ENCODE peak calls at places on chromosomes 1 and 21, in nine cellular contexts. One of them, this sample, is unnamed.

GRCh38 chr1:21334214-21335087 is 44.2 kb upstream of the ECE1 start:
- DNase-seq in fibroblast of lung: peak
- DNase-seq in mesendoderm: peak
- DNase-seq in MM.1S: peak
- DNase-seq in PC-3: peak
- DNase-seq in endodermal cell: peak
- DNase-seq in neuronal stem cell: no peak
- DNase-seq in colonic mucosa: peak
- DNase-seq in SK-N-SH: peak
- DNase-seq in this sample: peak

GRCh38 chr1:198761859-198762616 is 123.2 kb downstream of the PTPRC start:
- DNase-seq in neuronal stem cell: no peak
- DNase-seq in endodermal cell: no peak
- DNase-seq in SK-N-SH: no peak
- DNase-seq in mesendoderm: no peak
- DNase-seq in fibroblast of lung: no peak
- DNase-seq in PC-3: no peak
- DNase-seq in MM.1S: no peak
- DNase-seq in colonic mucosa: no peak
- DNase-seq in this sample: no peak

GRCh38 chr1:230308039-230308438 is 118.1 kb downstream of the PGBD5 start:
- DNase-seq in endodermal cell: no peak
- DNase-seq in fibroblast of lung: peak
- DNase-seq in SK-N-SH: no peak
- DNase-seq in colonic mucosa: peak
- DNase-seq in mesendoderm: no peak
- DNase-seq in PC-3: peak
- DNase-seq in MM.1S: no peak
- DNase-seq in neuronal stem cell: no peak
- DNase-seq in this sample: peak

GRCh38 chr1:8602471-8603219 is 214.8 kb downstream of the RERE start:
- DNase-seq in endodermal cell: no peak
- DNase-seq in fibroblast of lung: no peak
- DNase-seq in neuronal stem cell: no peak
- DNase-seq in MM.1S: peak
- DNase-seq in PC-3: no peak
- DNase-seq in mesendoderm: no peak
- DNase-seq in SK-N-SH: no peak
- DNase-seq in colonic mucosa: no peak
- DNase-seq in this sample: no peak

GRCh38 chr1:214401666-214402065 is 120.7 kb downstream of the SMYD2 start:
- DNase-seq in neuronal stem cell: no peak
- DNase-seq in mesendoderm: no peak
- DNase-seq in colonic mucosa: no peak
- DNase-seq in PC-3: no peak
- DNase-seq in MM.1S: no peak
- DNase-seq in fibroblast of lung: no peak
- DNase-seq in SK-N-SH: no peak
- DNase-seq in endodermal cell: no peak
- DNase-seq in this sample: no peak

GRCh38 chr1:47569681-47570470 is 132.0 kb downstream of the FOXD2 start:
- DNase-seq in neuronal stem cell: no peak
- DNase-seq in MM.1S: no peak
- DNase-seq in mesendoderm: peak
- DNase-seq in endodermal cell: peak
- DNase-seq in PC-3: peak
- DNase-seq in SK-N-SH: no peak
- DNase-seq in fibroblast of lung: peak
- DNase-seq in colonic mucosa: peak
- DNase-seq in this sample: peak

GRCh38 chr1:109873278-109874175 is 37.1 kb upstream of the CSF1 start:
- DNase-seq in PC-3: no peak
- DNase-seq in mesendoderm: peak
- DNase-seq in neuronal stem cell: no peak
- DNase-seq in colonic mucosa: no peak
- DNase-seq in SK-N-SH: no peak
- DNase-seq in endodermal cell: peak
- DNase-seq in MM.1S: no peak
- DNase-seq in fibroblast of lung: no peak
- DNase-seq in this sample: peak

GRCh38 chr1:248710305-248710900 is 7.8 kb upstream of the OR14I1 start:
- DNase-seq in colonic mucosa: no peak
- DNase-seq in neuronal stem cell: no peak
- DNase-seq in SK-N-SH: no peak
- DNase-seq in MM.1S: no peak
- DNase-seq in fibroblast of lung: no peak
- DNase-seq in PC-3: no peak
- DNase-seq in endodermal cell: no peak
- DNase-seq in mesendoderm: no peak
- DNase-seq in this sample: no peak

GRCh38 chr21:41399401-41399800 is 26.6 kb upstream of the MX1 start:
- DNase-seq in mesendoderm: no peak
- DNase-seq in endodermal cell: no peak
- DNase-seq in SK-N-SH: no peak
- DNase-seq in neuronal stem cell: no peak
- DNase-seq in MM.1S: no peak
- DNase-seq in colonic mucosa: no peak
- DNase-seq in PC-3: no peak
- DNase-seq in fibroblast of lung: no peak
- DNase-seq in this sample: no peak

GRCh38 chr21:41397416-41397815 is 28.6 kb upstream of the MX1 start:
- DNase-seq in SK-N-SH: no peak
- DNase-seq in mesendoderm: no peak
- DNase-seq in PC-3: no peak
- DNase-seq in MM.1S: no peak
- DNase-seq in fibroblast of lung: no peak
- DNase-seq in neuronal stem cell: no peak
- DNase-seq in endodermal cell: peak
- DNase-seq in colonic mucosa: no peak
- DNase-seq in this sample: no peak

GRCh38 chr21:41396452-41397107 is 29.5 kb upstream of the MX1 start:
- DNase-seq in PC-3: peak
- DNase-seq in neuronal stem cell: no peak
- DNase-seq in colonic mucosa: peak
- DNase-seq in endodermal cell: peak
- DNase-seq in MM.1S: no peak
- DNase-seq in fibroblast of lung: no peak
- DNase-seq in SK-N-SH: no peak
- DNase-seq in mesendoderm: peak
- DNase-seq in this sample: peak

GRCh38 chr21:41398831-41399230 is 27.2 kb upstream of the MX1 start:
- DNase-seq in MM.1S: no peak
- DNase-seq in SK-N-SH: no peak
- DNase-seq in PC-3: no peak
- DNase-seq in mesendoderm: no peak
- DNase-seq in colonic mucosa: no peak
- DNase-seq in neuronal stem cell: no peak
- DNase-seq in fibroblast of lung: no peak
- DNase-seq in endodermal cell: no peak
- DNase-seq in this sample: no peak

GRCh38 chr21:41398251-41398650 is 27.8 kb upstream of the MX1 start:
- DNase-seq in PC-3: no peak
- DNase-seq in colonic mucosa: no peak
- DNase-seq in mesendoderm: no peak
- DNase-seq in fibroblast of lung: no peak
- DNase-seq in SK-N-SH: no peak
- DNase-seq in endodermal cell: no peak
- DNase-seq in neuronal stem cell: no peak
- DNase-seq in MM.1S: no peak
- DNase-seq in this sample: no peak
- H3K9ac ChIP-seq in PC-3: no peak
- H3K9ac ChIP-seq in colonic mucosa: no peak
- H3K9ac ChIP-seq in mesendoderm: no peak
- H3K9ac ChIP-seq in fibroblast of lung: no peak
- H3K9ac ChIP-seq in SK-N-SH: no peak
- H3K9ac ChIP-seq in endodermal cell: no peak
- H3K9ac ChIP-seq in neuronal stem cell: no peak
- H3K9ac ChIP-seq in MM.1S: no peak
- H3K9ac ChIP-seq in this sample: no peak

GRCh38 chr1:220880726-220881506 is 1.7 kb downstream of the HLX start:
- DNase-seq in endodermal cell: peak
- DNase-seq in fibroblast of lung: peak
- DNase-seq in colonic mucosa: peak
- DNase-seq in MM.1S: no peak
- DNase-seq in SK-N-SH: peak
- DNase-seq in mesendoderm: peak
- DNase-seq in PC-3: peak
- DNase-seq in neuronal stem cell: no peak
- DNase-seq in this sample: no peak

GRCh38 chr1:220879090-220879508 is at the start of gene HLX:
- DNase-seq in fibroblast of lung: peak
- DNase-seq in SK-N-SH: peak
- DNase-seq in mesendoderm: peak
- DNase-seq in neuronal stem cell: no peak
- DNase-seq in PC-3: peak
- DNase-seq in endodermal cell: peak
- DNase-seq in colonic mucosa: peak
- DNase-seq in MM.1S: peak
- DNase-seq in this sample: peak

GRCh38 chr1:220878223-220879081 is 791 bp upstream of the HLX start:
- DNase-seq in MM.1S: no peak
- DNase-seq in endodermal cell: peak
- DNase-seq in SK-N-SH: no peak
- DNase-seq in mesendoderm: peak
- DNase-seq in fibroblast of lung: peak
- DNase-seq in neuronal stem cell: no peak
- DNase-seq in PC-3: no peak
- DNase-seq in colonic mucosa: peak
- DNase-seq in this sample: no peak

GRCh38 chr1:220880367-220880680 is 1.1 kb downstream of the HLX start:
- DNase-seq in PC-3: no peak
- DNase-seq in MM.1S: no peak
- DNase-seq in colonic mucosa: no peak
- DNase-seq in fibroblast of lung: peak
- DNase-seq in neuronal stem cell: no peak
- DNase-seq in SK-N-SH: no peak
- DNase-seq in mesendoderm: no peak
- DNase-seq in endodermal cell: no peak
- DNase-seq in this sample: no peak

DNA sequence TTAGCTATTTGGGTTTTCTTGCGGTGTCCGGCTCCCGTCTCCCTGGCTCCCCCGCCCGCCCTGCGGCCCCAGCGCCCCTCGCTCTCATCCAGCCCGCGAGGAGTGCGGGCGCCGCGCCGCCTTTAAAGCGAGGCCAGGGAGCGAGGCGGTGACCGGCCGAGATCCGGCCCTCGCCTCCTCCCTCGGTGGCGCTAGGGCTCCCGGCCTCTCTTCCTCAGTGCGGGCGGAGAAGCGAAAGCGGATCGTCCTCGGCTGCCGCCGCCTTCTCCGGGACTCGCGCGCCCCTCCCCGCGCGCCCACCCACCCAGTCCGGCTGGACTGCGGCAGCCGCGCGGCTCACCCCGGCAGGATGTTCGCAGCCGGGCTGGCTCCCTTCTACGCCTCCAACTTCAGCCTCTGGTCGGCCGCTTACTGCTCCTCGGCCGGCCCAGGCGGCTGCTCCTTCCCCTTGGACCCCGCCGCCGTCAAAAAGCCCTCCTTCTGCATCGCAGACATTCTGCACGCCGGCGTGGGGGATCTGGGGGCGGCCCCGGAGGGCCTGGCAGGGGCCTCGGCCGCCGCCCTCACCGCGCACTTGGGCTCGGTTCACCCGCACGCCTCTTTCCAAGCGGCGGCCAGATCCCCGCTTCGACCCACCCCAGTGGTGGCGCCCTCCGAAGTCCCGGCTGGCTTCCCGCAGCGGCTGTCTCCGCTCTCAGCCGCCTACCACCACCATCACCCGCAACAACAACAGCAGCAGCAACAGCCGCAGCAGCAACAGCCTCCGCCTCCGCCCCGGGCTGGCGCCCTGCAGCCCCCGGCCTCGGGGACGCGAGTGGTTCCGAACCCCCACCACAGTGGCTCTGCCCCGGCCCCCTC is 495 bp downstream of the HLX start:
- DNase-seq in SK-N-SH: peak
- DNase-seq in MM.1S: peak
- DNase-seq in colonic mucosa: no peak
- DNase-seq in endodermal cell: peak
- DNase-seq in neuronal stem cell: no peak
- DNase-seq in fibroblast of lung: peak
- DNase-seq in PC-3: peak
- DNase-seq in mesendoderm: peak
- DNase-seq in this sample: peak
- H3K9ac ChIP-seq in SK-N-SH: peak
- H3K9ac ChIP-seq in MM.1S: peak
- H3K9ac ChIP-seq in colonic mucosa: peak
- H3K9ac ChIP-seq in endodermal cell: peak
- H3K9ac ChIP-seq in neuronal stem cell: peak
- H3K9ac ChIP-seq in fibroblast of lung: peak
- H3K9ac ChIP-seq in PC-3: peak
- H3K9ac ChIP-seq in mesendoderm: peak
- H3K9ac ChIP-seq in this sample: no peak

DNA sequence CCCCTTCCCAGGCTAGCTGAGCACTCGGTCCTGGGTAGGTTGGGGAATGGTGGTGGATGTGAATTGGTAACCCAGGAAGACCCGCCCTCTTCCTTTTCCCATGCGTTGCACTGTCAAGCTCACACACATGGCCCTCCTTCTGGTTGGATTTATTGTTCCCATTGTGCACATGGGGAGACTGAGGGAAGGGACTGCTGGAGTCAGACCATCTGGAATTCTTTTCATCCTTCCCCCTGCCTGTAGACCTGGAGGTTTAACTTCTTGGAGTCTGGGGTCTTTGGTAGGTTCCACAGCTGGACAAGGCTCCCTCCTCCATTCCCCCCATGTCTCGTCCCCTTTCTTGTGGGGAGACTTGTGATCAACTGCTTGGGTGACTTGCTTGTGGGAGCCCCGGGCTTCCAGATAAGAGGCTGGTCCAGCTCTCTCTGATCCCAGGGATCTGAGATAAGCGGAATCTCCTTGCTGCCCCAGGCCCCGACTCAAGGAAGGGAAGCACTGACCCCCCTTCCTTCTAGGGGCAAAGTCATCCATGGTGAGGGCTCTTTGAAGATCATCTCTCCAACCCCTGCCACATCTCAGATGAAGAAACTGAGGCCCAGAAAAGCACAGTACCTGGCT is 55.7 kb upstream of the SYNC start:
- DNase-seq in PC-3: no peak
- DNase-seq in fibroblast of lung: no peak
- DNase-seq in colonic mucosa: no peak
- DNase-seq in endodermal cell: no peak
- DNase-seq in MM.1S: no peak
- DNase-seq in mesendoderm: peak
- DNase-seq in neuronal stem cell: no peak
- DNase-seq in SK-N-SH: no peak
- DNase-seq in this sample: no peak
- H3K9ac ChIP-seq in PC-3: peak
- H3K9ac ChIP-seq in fibroblast of lung: no peak
- H3K9ac ChIP-seq in colonic mucosa: peak
- H3K9ac ChIP-seq in endodermal cell: no peak
- H3K9ac ChIP-seq in MM.1S: no peak
- H3K9ac ChIP-seq in mesendoderm: peak
- H3K9ac ChIP-seq in neuronal stem cell: no peak
- H3K9ac ChIP-seq in SK-N-SH: no peak
- H3K9ac ChIP-seq in this sample: no peak

DNA sequence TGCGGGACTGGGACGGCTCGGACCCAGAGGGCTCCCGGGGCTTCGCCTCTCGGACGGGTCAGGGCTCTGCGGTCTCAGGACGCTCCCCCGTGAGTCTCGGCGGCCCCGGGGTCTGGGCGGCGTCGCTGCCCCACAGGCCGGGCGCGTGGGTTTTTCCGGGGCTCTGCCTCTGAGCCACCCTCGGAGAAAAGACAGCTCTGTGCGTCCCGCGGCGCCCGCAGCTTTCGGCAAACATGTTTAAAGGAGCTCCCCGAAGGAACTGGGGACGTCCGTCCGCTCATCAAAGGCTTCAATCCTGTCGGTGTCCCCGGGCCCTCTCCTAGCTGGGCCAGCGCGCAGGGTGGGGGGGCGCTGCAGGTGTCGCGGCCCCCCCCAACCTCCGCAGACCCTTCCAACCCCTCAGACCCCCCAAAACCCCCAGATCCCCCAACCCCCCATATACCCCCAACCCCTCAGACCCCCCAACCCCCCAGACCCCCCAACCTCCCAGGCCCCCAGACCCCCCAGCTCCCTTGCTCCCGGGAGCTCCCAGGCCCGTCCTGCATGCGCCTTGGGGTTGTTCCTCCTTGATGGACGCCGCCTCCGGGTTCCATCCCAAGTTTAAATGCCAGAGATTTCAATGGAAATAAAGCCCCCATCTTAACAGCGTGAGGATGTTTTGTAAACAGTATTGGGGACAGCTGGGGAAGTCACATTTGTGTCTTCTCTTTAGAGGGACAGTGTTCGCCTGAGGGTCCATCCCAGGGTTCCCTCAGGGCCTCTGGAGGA is 996 bp upstream of the C1orf159 start:
- DNase-seq in fibroblast of lung: no peak
- DNase-seq in mesendoderm: no peak
- DNase-seq in colonic mucosa: peak
- DNase-seq in endodermal cell: no peak
- DNase-seq in MM.1S: no peak
- DNase-seq in SK-N-SH: peak
- DNase-seq in PC-3: peak
- DNase-seq in neuronal stem cell: peak
- DNase-seq in this sample: peak
- H3K9ac ChIP-seq in fibroblast of lung: peak
- H3K9ac ChIP-seq in mesendoderm: peak
- H3K9ac ChIP-seq in colonic mucosa: peak
- H3K9ac ChIP-seq in endodermal cell: no peak
- H3K9ac ChIP-seq in MM.1S: no peak
- H3K9ac ChIP-seq in SK-N-SH: no peak
- H3K9ac ChIP-seq in PC-3: peak
- H3K9ac ChIP-seq in neuronal stem cell: no peak
- H3K9ac ChIP-seq in this sample: no peak

This sample was measured in mammary epithelial cell.